ENCODE peak calls at places on chromosomes 2 and 18, in six cellular contexts. D is A549, Z is HCT116, V is HL-60, O is GM23338, L is HepG2. S is an unnamed sample.

GRCh38 chr2:223041527-223042109 is 10.4 kb upstream of the KCNE4 start:
- DNase-seq in V (peak; percentile 54), L (no peak), O (no peak), D (peak; percentile 93), Z (peak; percentile 71), S (peak; percentile 30)

GRCh38 chr18:24725644-24726043 is 265.2 kb downstream of the HRH4 start:
- DNase-seq in D (no peak), Z (no peak), L (no peak), O (no peak), V (no peak), S (no peak)

GRCh38 chr2:202314116-202314515 is 48.6 kb downstream of the NOP58 start:
- DNase-seq in D (no peak), V (no peak), Z (no peak), O (no peak), L (no peak), S (no peak)

GRCh38 chr2:89823556-89823955 is 1132.1 kb downstream of the RPIA start:
- DNase-seq in O (no peak), Z (no peak), D (no peak), V (no peak), L (no peak), S (no peak)

GRCh38 chr18:7290077-7290476 is 59.2 kb downstream of the LRRC30 start:
- DNase-seq in V (no peak), O (no peak), Z (no peak), D (no peak), L (no peak), S (no peak)

GRCh38 chr2:3605013-3605961 is 10.4 kb downstream of the COLEC11 start:
- DNase-seq in V (peak; percentile 61), O (peak; percentile 24), L (peak; percentile 83), Z (peak; percentile 82), D (peak; percentile 99), S (no peak)

GRCh38 chr2:190340369-190340768 is 3.0 kb upstream of the INPP1 start:
- DNase-seq in D (peak; percentile 74), Z (peak; percentile 67), O (peak; percentile 79), V (no peak), L (peak; percentile 77), S (no peak)

GRCh38 chr2:163734911-163735691 is 707 bp downstream of the FIGN start:
- DNase-seq in Z (no peak), O (peak; percentile 59), V (no peak), L (no peak), D (peak; percentile 16), S (no peak)

GRCh38 chr2:42602218-42602936 is 33.9 kb downstream of the MTA3 start:
- DNase-seq in L (peak; percentile 73), V (no peak), D (no peak), Z (no peak), O (no peak), S (no peak)

GRCh38 chr2:96116424-96116878 is at the start of gene ADRA2B:
- DNase-seq in Z (peak; percentile 47), V (no peak), L (no peak), D (peak; percentile 48), O (peak; percentile 92), S (no peak)

GRCh38 chr2:7427293-7428060 is 510.3 kb downstream of the RNF144A start:
- DNase-seq in V (no peak), D (peak; percentile 60), L (peak; percentile 53), O (peak; percentile 90), Z (peak; percentile 38), S (peak; percentile 30)

GRCh38 chr18:75840131-75840530 is 412.6 kb upstream of the SMIM21 start:
- DNase-seq in O (no peak), Z (no peak), L (no peak), V (no peak), D (no peak), S (no peak)

GRCh38 chr2:76895469-76895868 is 626.7 kb downstream of the LRRTM4 start:
- DNase-seq in L (peak; percentile 82), V (no peak), D (peak; percentile 3), O (no peak), Z (no peak), S (no peak)

GRCh38 chr2:6881036-6881435 is 3.5 kb downstream of the RSAD2 start:
- DNase-seq in L (no peak), O (no peak), D (no peak), V (no peak), Z (no peak), S (no peak)

GRCh38 chr18:74892066-74892627 is 294.5 kb downstream of the ZNF407 start:
- DNase-seq in D (no peak), Z (no peak), L (no peak), V (no peak), O (no peak), S (no peak)

GRCh38 chr2:240995041-240995960 is 3.1 kb upstream of the SNED1 start:
- DNase-seq in L (no peak), Z (no peak), D (no peak), O (no peak), V (no peak), S (no peak)

GRCh38 chr2:144836635-144837350 is 316.9 kb upstream of the ZEB2 start:
- DNase-seq in V (no peak), Z (no peak), O (no peak), D (no peak), L (no peak), S (no peak)

GRCh38 chr18:75455249-75456183 is 28.0 kb upstream of the SMIM21 start:
- DNase-seq in Z (no peak), L (no peak), O (peak; percentile 57), V (peak; percentile 5), D (no peak), S (no peak)

GRCh38 chr2:78699696-78700095 is 325.8 kb upstream of the REG3G start:
- DNase-seq in V (no peak), Z (no peak), L (no peak), D (no peak), O (no peak), S (no peak)

GRCh38 chr2:240277073-240277806 is 136.8 kb upstream of the OTOS start:
- DNase-seq in V (no peak), L (no peak), D (no peak), Z (no peak), O (no peak), S (no peak)

GRCh38 chr2:62382757-62383156 is 123.2 kb downstream of the TMEM17 start:
- DNase-seq in L (no peak), D (no peak), Z (no peak), V (no peak), O (no peak), S (no peak)

GRCh38 chr2:112482309-112483046 is 522 bp downstream of the TTL start:
- DNase-seq in V (peak; percentile 20), D (peak; percentile 54), L (peak; percentile 25), Z (no peak), O (peak; percentile 46), S (no peak)

GRCh38 chr2:163658556-163658955 is 77.3 kb downstream of the FIGN start:
- DNase-seq in O (peak; percentile 25), V (no peak), D (no peak), Z (no peak), L (no peak), S (no peak)

GRCh38 chr2:197425550-197425949 is 9.3 kb downstream of the SF3B1 start:
- DNase-seq in D (no peak), Z (no peak), V (no peak), O (no peak), L (no peak), S (no peak)

GRCh38 chr2:239255643-239256042 is 145.2 kb downstream of the HDAC4 start:
- DNase-seq in O (no peak), L (no peak), V (no peak), D (no peak), Z (no peak), S (no peak)

GRCh38 chr2:204260162-204260877 is 285.0 kb upstream of the PARD3B start:
- DNase-seq in L (peak; percentile 77), O (peak; percentile 96), V (peak; percentile 6), D (peak; percentile 70), Z (peak; percentile 65), S (peak; percentile 8)

GRCh38 chr2:112644933-112645395 is 775 bp upstream of the SLC20A1 start:
- DNase-seq in D (no peak), V (no peak), L (no peak), O (no peak), Z (no peak), S (no peak)

GRCh38 chr18:79949571-79950439 is 1.6 kb downstream of the SLC66A2 start:
- DNase-seq in L (no peak), D (no peak), Z (no peak), V (peak; percentile 87), O (no peak), S (no peak)

GRCh38 chr18:26863122-26863879 is 2.2 kb downstream of the AQP4 start:
- DNase-seq in O (peak; percentile 75), L (no peak), V (no peak), D (peak; percentile 33), Z (no peak), S (no peak)

GRCh38 chr2:120264995-120265394 is 12.3 kb downstream of the RALB start:
- DNase-seq in D (no peak), L (no peak), O (no peak), Z (no peak), V (no peak), S (no peak)
- TF ChIP-seq REST in D (no peak), L (no peak), O (no peak), Z (no peak), V (no peak), S (no peak)

GRCh38 chr18:58599106-58599505 is 29.8 kb downstream of the ALPK2 start:
- DNase-seq in D (no peak), O (no peak), V (no peak), L (no peak), Z (no peak), S (no peak)
- TF ChIP-seq REST in D (no peak), O (no peak), V (no peak), L (no peak), Z (no peak), S (no peak)

GRCh38 chr2:121194626-121195025 is 90.4 kb downstream of the TFCP2L1 start:
- DNase-seq in L (no peak), D (no peak), O (no peak), V (no peak), Z (no peak), S (no peak)

GRCh38 chr2:121195036-121195435 is 90.0 kb downstream of the TFCP2L1 start:
- DNase-seq in L (no peak), D (no peak), Z (no peak), V (no peak), O (no peak), S (no peak)

GRCh38 chr2:121197369-121198091 is 87.5 kb downstream of the TFCP2L1 start:
- DNase-seq in L (no peak), D (peak; percentile 23), O (no peak), Z (no peak), V (peak; percentile 76), S (no peak)

GRCh38 chr2:121196849-121197155 is 88.2 kb downstream of the TFCP2L1 start:
- DNase-seq in O (no peak), V (no peak), Z (no peak), D (no peak), L (no peak), S (no peak)

GRCh38 chr2:121196132-121196848 is 88.7 kb downstream of the TFCP2L1 start:
- DNase-seq in L (no peak), V (no peak), D (no peak), O (peak; percentile 38), Z (no peak), S (no peak)
- TF ChIP-seq REST in L (no peak), V (no peak), D (no peak), O (no peak), Z (no peak), S (no peak)

DNA sequence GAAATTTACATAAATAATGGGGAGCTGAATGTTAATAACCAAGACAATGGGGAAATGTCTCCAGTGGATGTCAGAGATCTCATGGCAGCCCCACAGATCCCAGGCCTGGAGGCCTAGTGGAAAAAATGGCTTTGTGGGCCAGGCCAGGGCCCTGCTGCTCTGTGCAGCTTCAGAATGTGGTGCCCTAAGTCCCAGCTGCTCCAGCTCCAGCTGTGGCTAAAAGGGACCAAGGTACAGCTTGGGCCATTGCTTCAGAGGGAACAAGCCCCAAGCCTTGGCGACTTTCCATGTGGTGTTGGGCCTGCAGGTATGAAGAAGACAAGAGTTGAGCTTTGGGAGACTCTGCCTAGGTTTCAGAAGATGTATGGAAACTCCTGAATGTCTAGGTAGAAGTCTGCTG is 658.2 kb downstream of the NUP35 start:
- DNase-seq in Z (no peak), D (no peak), V (no peak), O (no peak), L (no peak), S (no peak)
- TF ChIP-seq REST in Z (no peak), D (no peak), V (no peak), O (no peak), L (no peak), S (no peak)

S was measured in Panc1.